ENCODE peak calls at places on chromosomes 12 and 14, in four cellular contexts. One of them, this sample, is unnamed.

GRCh38 chr12:78167510-78167909 is 336.8 kb downstream of the NAV3 start:
- DNase-seq in K562: no peak
- DNase-seq in HepG2: no peak
- DNase-seq in H1: no peak
- DNase-seq in this sample: no peak

GRCh38 chr12:54413284-54414190 is 5.5 kb downstream of the ITGA5 start:
- DNase-seq in HepG2: no peak
- DNase-seq in H1: no peak
- DNase-seq in K562: no peak
- DNase-seq in this sample: peak; percentile 85

GRCh38 chr12:94290353-94290752 is 142.0 kb downstream of the PLXNC1 start:
- DNase-seq in H1: no peak
- DNase-seq in HepG2: no peak
- DNase-seq in K562: peak; percentile 17
- DNase-seq in this sample: no peak

GRCh38 chr12:126752021-126752420 is 1514.9 kb upstream of the TMEM132C start:
- DNase-seq in HepG2: no peak
- DNase-seq in H1: no peak
- DNase-seq in K562: no peak
- DNase-seq in this sample: no peak

GRCh38 chr14:99230271-99231141 is 41.5 kb downstream of the BCL11B start:
- DNase-seq in HepG2: no peak
- DNase-seq in K562: peak; percentile 9
- DNase-seq in H1: no peak
- DNase-seq in this sample: no peak

GRCh38 chr12:50765325-50765911 is 1.5 kb downstream of the ATF1 start:
- DNase-seq in K562: peak; percentile 71
- DNase-seq in H1: no peak
- DNase-seq in HepG2: peak; percentile 50
- DNase-seq in this sample: peak; percentile 64

GRCh38 chr12:115424003-115424402 is 740.0 kb upstream of the TBX3 start:
- DNase-seq in K562: no peak
- DNase-seq in HepG2: no peak
- DNase-seq in H1: no peak
- DNase-seq in this sample: no peak

GRCh38 chr14:74645735-74646134 is 33.7 kb upstream of the LTBP2 start:
- DNase-seq in H1: no peak
- DNase-seq in HepG2: no peak
- DNase-seq in K562: no peak
- DNase-seq in this sample: no peak

GRCh38 chr12:92702754-92703679 is at the start of gene PLEKHG7:
- DNase-seq in HepG2: peak; percentile 47
- DNase-seq in K562: no peak
- DNase-seq in H1: no peak
- DNase-seq in this sample: no peak

GRCh38 chr14:89144642-89145041 is 272.4 kb downstream of the FOXN3 start:
- DNase-seq in H1: no peak
- DNase-seq in HepG2: peak; percentile 9
- DNase-seq in K562: no peak
- DNase-seq in this sample: no peak

GRCh38 chr14:76152333-76152681 is 585 bp downstream of the GPATCH2L start:
- DNase-seq in HepG2: peak; percentile 60
- DNase-seq in H1: no peak
- DNase-seq in K562: peak; percentile 77
- DNase-seq in this sample: peak; percentile 86

GRCh38 chr12:109027767-109028166 is 6.9 kb upstream of the SVOP start:
- DNase-seq in H1: no peak
- DNase-seq in K562: no peak
- DNase-seq in HepG2: no peak
- DNase-seq in this sample: no peak
- TF ChIP-seq JUN in H1: no peak
- TF ChIP-seq JUN in K562: no peak
- TF ChIP-seq JUN in HepG2: no peak
- TF ChIP-seq JUN in this sample: no peak

DNA sequence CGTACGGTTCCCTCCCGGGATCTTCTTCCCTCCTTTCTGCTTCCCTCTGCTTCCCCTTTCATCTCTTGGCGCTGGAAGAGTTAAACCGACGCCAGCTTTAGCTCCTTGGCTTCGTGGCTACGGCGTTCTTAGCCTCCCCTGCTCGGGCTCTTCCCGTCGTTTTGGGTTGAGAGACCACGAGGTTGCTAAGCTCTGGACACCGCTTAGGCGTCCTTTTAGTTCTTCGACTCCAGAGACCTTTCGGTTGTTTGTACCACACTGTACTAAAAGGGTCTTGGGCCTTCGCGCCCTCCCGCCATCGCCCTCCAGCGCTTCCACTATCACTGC is 545 bp downstream of the CPSF2 start:
- DNase-seq in K562: peak; percentile 14
- DNase-seq in H1: no peak
- DNase-seq in HepG2: peak; percentile 18
- DNase-seq in this sample: peak; percentile 65
- H2AFZ ChIP-seq in K562: peak overlapping the region; percentile 99
- H2AFZ ChIP-seq in H1: peak overlapping the region; percentile 87
- H2AFZ ChIP-seq in HepG2: no peak overlapping the region
- H2AFZ ChIP-seq in this sample: peak overlapping the region; percentile 74

GRCh38 chr12:104792570-104792969 is 165.5 kb downstream of the SLC41A2 start:
- DNase-seq in K562: no peak
- DNase-seq in H1: no peak
- DNase-seq in HepG2: no peak
- DNase-seq in this sample: peak; percentile 43
- TF ChIP-seq JUN in K562: peak; percentile 35
- TF ChIP-seq JUN in H1: no peak
- TF ChIP-seq JUN in HepG2: no peak
- TF ChIP-seq JUN in this sample: no peak

GRCh38 chr14:29928342-29928640 is 644 bp upstream of the PRKD1 start:
- DNase-seq in H1: no peak
- DNase-seq in K562: no peak
- DNase-seq in HepG2: no peak
- DNase-seq in this sample: no peak
- H2AFZ ChIP-seq in H1: peak overlapping the region; percentile 74
- H2AFZ ChIP-seq in K562: no peak overlapping the region
- H2AFZ ChIP-seq in HepG2: no peak overlapping the region
- H2AFZ ChIP-seq in this sample: peak overlapping the region; percentile 87

This sample was measured in endothelial cell of umbilical vein.